ENCODE peak calls at places on chromosomes 7 and 10, in five cellular contexts. C, E, I, M and S are unnamed samples.

GRCh38 chr10:59847326-59847725 is 59.0 kb downstream of the CCDC6 start:
- DNase-seq in C (no peak), E (no peak), I (no peak), M (no peak), S (no peak)

GRCh38 chr10:75350791-75351190 is 50.8 kb downstream of the ZNF503 start:
- DNase-seq in C (peak; percentile 7), E (no peak), I (no peak), M (no peak), S (no peak)

GRCh38 chr7:27908534-27909165 is 168.7 kb downstream of the TAX1BP1 start:
- DNase-seq in C (no peak), E (no peak), I (no peak), M (no peak), S (no peak)

GRCh38 chr10:30459283-30459682 is 25.3 kb downstream of the MAP3K8 start:
- DNase-seq in C (no peak), E (peak; percentile 34), I (peak; percentile 63), M (peak; percentile 48), S (peak; percentile 71)

GRCh38 chr7:99362801-99363200 is 11.7 kb upstream of the ARPC1B start:
- DNase-seq in C (no peak), E (no peak), I (no peak), M (no peak), S (no peak)

GRCh38 chr7:2529161-2530075 is 9.8 kb downstream of the LFNG start:
- DNase-seq in C (no peak), E (peak; percentile 72), I (peak; percentile 90), M (no peak), S (peak; percentile 81)

GRCh38 chr10:123202526-123202925 is 48.3 kb downstream of the BUB3 start:
- DNase-seq in C (no peak), E (no peak), I (no peak), M (no peak), S (no peak)

GRCh38 chr10:124671486-124672075 is 72.6 kb downstream of the FAM53B start:
- DNase-seq in C (peak; percentile 34), E (peak; percentile 70), I (peak; percentile 72), M (peak; percentile 39), S (no peak)

GRCh38 chr7:36723951-36724664 is at the start of gene AOAH:
- DNase-seq in C (no peak), E (peak; percentile 41), I (peak; percentile 86), M (no peak), S (no peak)

GRCh38 chr10:52927678-52928077 is 155.1 kb upstream of the MBL2 start:
- DNase-seq in C (no peak), E (no peak), I (no peak), M (no peak), S (no peak)

GRCh38 chr7:105306160-105306784 is 82.4 kb downstream of the SRPK2 start:
- DNase-seq in C (no peak), E (no peak), I (no peak), M (no peak), S (no peak)

GRCh38 chr10:130430852-130431704 is 294.9 kb downstream of the GLRX3 start:
- DNase-seq in C (no peak), E (no peak), I (no peak), M (no peak), S (no peak)

GRCh38 chr10:47331954-47332353 is 9.7 kb downstream of the GDF2 start:
- DNase-seq in C (no peak), E (no peak), I (no peak), M (no peak), S (peak; percentile 50)

GRCh38 chr10:29595636-29596225 is 39.0 kb downstream of the SVIL start:
- DNase-seq in C (no peak), E (peak; percentile 45), I (no peak), M (no peak), S (no peak)

GRCh38 chr7:43362652-43363428 is 220.1 kb upstream of the STK17A start:
- DNase-seq in C (no peak), E (peak; percentile 20), I (no peak), M (peak; percentile 47), S (no peak)

GRCh38 chr10:108629843-108630242 is 1293.5 kb downstream of the XPNPEP1 start:
- DNase-seq in C (no peak), E (no peak), I (no peak), M (peak; percentile 24), S (no peak)
- TF ChIP-seq CTCF in C (no peak), E (no peak), I (no peak), M (peak; percentile 16), S (no peak)

DNA sequence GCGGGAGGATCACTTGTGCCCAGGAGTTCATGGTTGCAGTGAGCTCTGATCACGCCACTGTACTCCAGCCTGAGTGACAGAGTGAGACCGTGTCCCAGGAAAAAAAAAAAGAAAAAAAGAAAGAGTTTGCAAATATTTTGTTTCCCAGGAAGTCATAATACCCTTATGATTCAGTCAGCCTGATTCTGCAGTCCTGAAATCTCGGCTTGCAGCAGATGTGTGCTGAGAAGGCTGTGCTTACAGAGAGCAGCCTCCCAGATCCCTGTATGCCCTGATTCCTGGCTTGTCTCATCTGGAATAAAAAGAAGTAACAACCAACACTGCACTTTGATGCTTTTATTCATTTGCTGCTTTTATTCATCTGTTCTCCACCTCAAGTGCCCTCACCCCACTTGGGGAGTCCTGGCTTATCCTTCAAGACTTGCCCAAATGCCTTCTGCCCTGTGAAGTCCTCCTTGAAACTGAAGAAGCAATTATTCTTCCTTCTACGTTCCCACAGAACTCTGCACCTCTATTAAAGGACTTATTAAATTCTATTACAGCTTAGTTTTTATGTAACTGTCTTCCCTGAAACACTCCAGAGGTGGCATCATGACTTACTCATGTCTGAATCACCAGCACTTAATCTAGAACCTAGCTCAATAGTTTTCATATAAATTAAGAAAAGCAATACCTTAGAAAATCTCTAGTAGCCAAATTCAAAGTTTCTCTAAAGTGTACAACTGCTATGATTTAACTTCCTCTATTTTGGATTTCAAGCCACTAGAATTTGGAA is 27.7 kb upstream of the BPGM start:
- DNase-seq in C (no peak), E (no peak), I (no peak), M (no peak), S (no peak)
- H3K27ac ChIP-seq in C (no peak overlapping the region), E (no peak overlapping the region), I (no peak overlapping the region), M (no peak overlapping the region), S (no peak overlapping the region)

DNA sequence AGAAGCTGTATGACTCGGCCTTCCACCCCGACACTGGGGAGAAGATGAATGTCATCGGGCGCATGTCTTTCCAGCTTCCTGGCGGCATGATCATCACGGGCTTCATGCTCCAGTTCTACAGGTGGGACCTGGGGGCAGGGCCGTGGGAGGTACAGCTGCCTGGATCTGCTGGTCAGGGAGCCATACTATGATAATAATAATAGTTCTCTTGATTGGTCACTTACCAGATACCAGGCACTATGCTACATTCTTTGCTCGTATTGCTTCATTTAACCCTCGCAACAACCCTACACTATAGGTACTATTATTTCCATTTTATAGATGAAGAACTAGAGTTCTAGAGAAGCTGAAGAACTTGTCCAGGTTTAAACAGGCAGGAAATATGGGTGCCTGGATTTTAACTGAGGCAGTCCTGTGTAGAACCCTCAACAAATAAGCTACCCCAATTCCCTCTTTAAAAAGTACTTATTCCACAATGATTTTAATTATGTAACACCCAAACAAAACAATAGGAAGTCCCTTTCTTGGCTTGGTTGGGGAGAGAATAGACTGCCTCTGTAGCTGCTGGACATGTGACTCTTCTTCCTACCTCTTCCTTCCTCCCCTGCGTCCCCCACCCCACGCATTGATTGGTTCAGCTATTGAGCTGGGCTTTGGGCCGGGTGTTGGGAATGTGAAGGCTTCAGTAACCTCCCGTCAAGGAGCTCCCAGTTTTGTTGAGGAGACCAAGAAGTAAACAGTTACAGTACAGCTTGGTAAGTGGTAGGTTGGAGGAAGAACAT is 12.8 kb downstream of the SFXN2 start:
- DNase-seq in C (no peak), E (no peak), I (no peak), M (no peak), S (no peak)
- TF ChIP-seq CTCF in C (no peak), E (no peak), I (no peak), M (no peak), S (no peak)

GRCh38 chr7:158979023-158979529 is 122.7 kb downstream of the DYNC2I1 start:
- DNase-seq in C (no peak), E (no peak), I (no peak), M (no peak), S (no peak)
- H3K27ac ChIP-seq in C (no peak overlapping the region), E (no peak overlapping the region), I (no peak overlapping the region), M (no peak overlapping the region), S (peak overlapping the region; percentile 32)

GRCh38 chr10:26858707-26859034 is 2.1 kb downstream of the ABI1 start:
- DNase-seq in C (no peak), E (no peak), I (no peak), M (no peak), S (no peak)

GRCh38 chr10:26859241-26860025 is 1.3 kb downstream of the ABI1 start:
- DNase-seq in C (no peak), E (no peak), I (no peak), M (peak; percentile 13), S (no peak)

GRCh38 chr10:26860026-26860541 is 674 bp downstream of the ABI1 start:
- DNase-seq in C (no peak), E (peak; percentile 69), I (peak; percentile 76), M (peak; percentile 76), S (peak; percentile 64)

GRCh38 chr10:26861326-26861998 is 704 bp upstream of the ABI1 start:
- DNase-seq in C (no peak), E (no peak), I (no peak), M (no peak), S (no peak)

GRCh38 chr10:26860542-26861325 is at the start of gene ABI1:
- DNase-seq in C (peak; percentile 97), E (peak; percentile 98), I (peak; percentile 98), M (peak; percentile 99), S (peak; percentile 98)
- TF ChIP-seq CTCF in C (no peak), E (no peak), I (peak; percentile 78), M (peak; percentile 93), S (no peak)

DNA sequence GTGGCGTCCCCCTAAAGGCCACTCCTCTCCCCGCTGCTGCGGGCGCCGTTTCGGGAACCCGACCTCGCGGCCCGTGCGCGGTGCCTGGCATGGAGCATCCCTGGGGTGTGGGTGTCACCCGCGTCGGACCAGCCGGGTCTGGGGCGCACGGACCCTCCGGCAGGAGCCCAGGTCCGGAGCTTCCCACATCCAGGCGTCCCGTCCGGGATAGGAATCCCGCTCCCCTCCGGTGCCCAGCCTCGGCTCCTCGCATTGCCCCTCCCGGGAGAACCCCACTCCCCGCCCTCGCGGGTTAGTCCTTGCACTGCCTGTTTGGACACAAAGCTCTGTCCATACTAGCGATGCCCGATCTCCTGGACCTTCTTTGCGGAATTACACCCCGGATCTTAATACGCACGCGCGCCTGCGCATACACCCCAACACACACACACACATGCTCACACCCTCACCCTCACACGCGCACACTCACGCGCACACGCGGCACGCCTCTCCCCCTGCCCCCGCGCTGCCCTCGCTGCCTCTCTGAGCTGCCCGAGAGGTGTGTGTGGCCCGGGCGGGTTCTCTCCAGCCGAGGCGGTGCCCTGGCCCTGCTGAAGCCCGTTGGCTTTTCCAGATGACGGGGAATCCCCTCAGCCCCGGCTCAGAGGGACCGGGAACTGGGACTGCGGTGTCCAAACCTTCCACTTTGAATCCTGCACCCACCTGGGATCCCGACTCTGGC is 925 bp downstream of the MTURN start:
- DNase-seq in C (no peak), E (peak; percentile 60), I (peak; percentile 81), M (peak; percentile 78), S (peak; percentile 85)
- H3K27ac ChIP-seq in C (peak overlapping the region; percentile 67), E (peak overlapping the region; percentile 87), I (peak overlapping the region; percentile 92), M (peak overlapping the region; percentile 97), S (peak overlapping the region; percentile 95)